ENCODE peak calls at places on chromosomes 16 and 17, in ten cellular contexts. Z is sigmoid colon, B is K562, G is stomach, L is upper lobe of left lung, Q is transverse colon, P is GM12878, C is H1, W is HepG2, F is esophagus muscularis mucosa. X is an unnamed sample.

GRCh38 chr16:15404792-15405191 is 9.2 kb downstream of the MPV17L start:
- DNase-seq in Z (no peak), B (no peak), G (no peak), L (no peak), Q (peak; percentile 14), P (no peak), C (no peak), W (no peak), F (peak; percentile 92), X (no peak)

GRCh38 chr17:72305472-72305871 is 184.7 kb downstream of the SOX9 start:
- DNase-seq in Z (no peak), B (no peak), G (no peak), L (no peak), Q (no peak), P (no peak), C (no peak), W (no peak), F (no peak), X (no peak)

GRCh38 chr17:82551779-82552457 is 32.4 kb downstream of the FOXK2 start:
- DNase-seq in Z (peak; percentile 91), B (peak; percentile 77), G (peak; percentile 81), L (peak; percentile 78), Q (peak; percentile 82), P (no peak), C (no peak), W (peak; percentile 65), F (peak; percentile 95), X (peak; percentile 88)

GRCh38 chr16:23148513-23149266 is 562 bp downstream of the USP31 start:
- DNase-seq in Z (peak; percentile 88), B (peak; percentile 68), G (peak; percentile 76), L (peak; percentile 96), Q (peak; percentile 83), P (no peak), C (peak; percentile 71), W (peak; percentile 76), F (no peak), X (peak; percentile 78)

GRCh38 chr17:38590988-38591758 is 14.6 kb downstream of the SRCIN1 start:
- DNase-seq in Z (no peak), B (no peak), G (no peak), L (no peak), Q (no peak), P (no peak), C (no peak), W (peak; percentile 78), F (no peak), X (no peak)

GRCh38 chr16:529012-529575 is 1.6 kb downstream of the CAPN15 start:
- DNase-seq in Z (no peak), B (no peak), G (no peak), L (peak; percentile 49), Q (peak; percentile 47), P (no peak), C (no peak), W (no peak), F (no peak), X (no peak)

GRCh38 chr17:4492762-4493561 is 5.7 kb upstream of the SPNS2 start:
- DNase-seq in Z (no peak), B (peak; percentile 73), G (peak; percentile 70), L (no peak), Q (peak; percentile 72), P (no peak), C (peak; percentile 91), W (peak; percentile 61), F (no peak), X (no peak)

GRCh38 chr17:66165537-66166123 is 26.3 kb downstream of the CEP112 start:
- DNase-seq in Z (no peak), B (peak; percentile 30), G (no peak), L (no peak), Q (no peak), P (peak; percentile 5), C (no peak), W (peak; percentile 67), F (no peak), X (no peak)

DNA sequence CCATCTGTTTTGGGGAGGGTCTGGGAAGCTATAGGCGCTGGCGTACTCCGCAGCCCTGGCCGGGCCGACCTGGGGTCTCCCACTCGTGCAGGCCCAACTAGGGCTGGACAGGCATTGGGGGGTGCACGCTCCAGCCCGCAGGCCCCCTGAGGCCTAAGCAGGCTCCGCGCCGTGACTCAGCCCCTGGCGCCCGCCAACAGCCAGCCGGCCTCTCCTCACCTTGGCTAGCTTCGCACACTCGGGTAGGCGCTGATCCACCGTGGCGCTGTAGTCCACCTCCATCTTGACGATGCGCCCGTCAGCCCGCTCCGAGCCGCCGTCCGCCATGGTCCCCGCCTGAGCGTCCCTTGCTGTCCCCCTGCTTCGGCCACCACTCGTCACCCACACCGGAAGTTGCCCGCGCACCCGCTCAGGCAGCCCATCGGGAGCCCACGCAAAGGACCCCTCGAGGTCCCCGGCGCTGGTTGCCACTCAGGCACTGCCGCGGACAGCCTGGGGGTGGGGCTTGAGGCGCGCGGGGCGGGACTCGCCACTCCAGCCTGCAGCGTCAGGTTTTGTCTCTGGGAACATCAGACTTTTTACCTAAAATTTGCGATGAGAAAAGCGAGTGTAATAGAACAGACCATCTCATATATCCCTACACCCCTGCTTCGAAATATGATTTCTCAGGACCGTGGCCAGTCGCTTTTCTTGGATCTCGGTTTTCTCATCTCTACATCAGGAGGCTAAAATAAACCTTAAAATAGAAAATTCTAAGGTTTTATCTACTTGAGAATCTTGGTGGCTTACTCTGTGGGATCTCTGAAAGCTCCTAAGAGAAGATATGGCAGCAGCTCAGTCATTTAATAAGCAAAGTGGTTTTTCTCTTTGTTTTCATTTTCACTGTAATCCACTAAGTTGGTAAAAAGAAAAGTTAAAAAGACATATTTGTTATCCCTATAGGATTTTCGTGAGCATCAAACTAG is at the start of gene PSMD12:
- DNase-seq in Z (peak; percentile 96), B (peak; percentile 95), G (peak; percentile 94), L (peak; percentile 99), Q (peak; percentile 95), P (peak; percentile 63), C (peak; percentile 97), W (peak; percentile 90), F (peak; percentile 98), X (peak; percentile 96)
- TF ChIP-seq POLR2A in Z (peak; percentile 62), B (peak; percentile 97), G (peak; percentile 8), L (peak; percentile 95), Q (peak; percentile 87), P (peak; percentile 99), C (peak; percentile 78), W (peak; percentile 99), F (peak; percentile 67), X (peak; percentile 79)

GRCh38 chr16:87835882-87836331 is 33.4 kb downstream of the SLC7A5 start:
- DNase-seq in Z (no peak), B (no peak), G (no peak), L (peak; percentile 75), Q (no peak), P (no peak), C (no peak), W (no peak), F (no peak), X (no peak)
- TF ChIP-seq POLR2AphosphoS5 in Z (no peak), B (no peak), G (no peak), L (no peak), Q (no peak), P (no peak), C (no peak), W (no peak), F (no peak), X (no peak)

GRCh38 chr17:29136998-29137730 is 43.0 kb downstream of the MYO18A start:
- DNase-seq in Z (no peak), B (no peak), G (no peak), L (no peak), Q (no peak), P (no peak), C (no peak), W (no peak), F (no peak), X (no peak)

GRCh38 chr17:29131814-29132682 is 48.1 kb downstream of the MYO18A start:
- DNase-seq in Z (no peak), B (peak; percentile 60), G (no peak), L (no peak), Q (no peak), P (no peak), C (no peak), W (no peak), F (no peak), X (no peak)

GRCh38 chr17:29135464-29135863 is 44.7 kb downstream of the MYO18A start:
- DNase-seq in Z (no peak), B (no peak), G (no peak), L (no peak), Q (no peak), P (no peak), C (no peak), W (no peak), F (no peak), X (no peak)

GRCh38 chr17:29129731-29130130 is 50.5 kb downstream of the MYO18A start:
- DNase-seq in Z (no peak), B (no peak), G (no peak), L (no peak), Q (no peak), P (no peak), C (no peak), W (no peak), F (no peak), X (no peak)

GRCh38 chr17:29133146-29133713 is 47.0 kb downstream of the MYO18A start:
- DNase-seq in Z (no peak), B (peak; percentile 56), G (no peak), L (no peak), Q (no peak), P (no peak), C (no peak), W (no peak), F (no peak), X (no peak)
- TF ChIP-seq EP300 in Z (no peak), B (no peak), G (no peak), L (no peak), Q (no peak), P (no peak), C (no peak), W (no peak), F (no peak), X (no peak)

DNA sequence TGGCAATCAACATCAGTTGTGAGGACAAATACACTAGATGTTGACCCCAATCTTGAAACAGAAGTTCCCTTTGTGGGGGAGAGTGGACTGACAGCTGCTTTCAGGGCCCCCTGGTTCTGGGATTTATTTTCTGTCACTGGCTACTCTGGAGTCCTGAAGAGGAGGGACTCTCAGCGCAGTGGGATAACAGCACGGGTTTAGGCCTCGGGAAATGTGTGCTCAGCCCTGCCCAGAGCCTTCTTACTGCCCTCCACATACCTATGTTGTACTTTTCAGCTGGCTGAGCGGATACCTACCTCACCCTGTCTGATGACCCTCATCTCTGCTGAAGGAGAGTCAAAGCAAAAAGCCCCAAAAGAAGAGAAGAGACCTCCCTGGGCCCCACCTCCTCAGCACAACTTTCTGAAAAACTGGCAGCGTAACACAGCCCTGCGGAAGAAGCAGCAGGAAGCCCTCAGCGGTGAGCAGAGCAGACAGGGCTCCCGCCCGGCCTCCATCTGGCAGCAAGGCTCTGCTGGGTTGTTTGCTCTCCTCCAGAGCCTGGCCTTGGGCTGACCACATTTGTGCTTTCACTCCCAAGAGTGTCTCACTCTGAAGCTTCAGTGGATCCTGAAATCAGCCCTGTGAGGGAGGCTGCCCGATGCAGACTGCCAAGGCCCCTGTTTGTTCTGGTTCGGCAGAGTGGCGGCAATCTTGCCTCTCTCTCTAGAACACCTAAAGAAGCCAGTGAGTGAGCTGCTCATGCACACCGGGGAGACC is 10.2 kb downstream of the MYCBPAP start:
- DNase-seq in Z (peak; percentile 74), B (no peak), G (no peak), L (no peak), Q (no peak), P (no peak), C (no peak), W (peak; percentile 68), F (no peak), X (no peak)
- TF ChIP-seq POLR2A in Z (no peak), B (no peak), G (no peak), L (no peak), Q (no peak), P (no peak), C (no peak), W (no peak), F (no peak), X (no peak)

X was measured in suprapubic skin.